ENCODE peak calls at places on chromosomes 2 and 18, in five cellular contexts. E, L, B, X and G are unnamed samples.

GRCh38 chr2:168626096-168626495 is 170.0 kb downstream of the CERS6 start:
- DNase-seq in E (no peak), L (no peak), B (no peak), X (no peak), G (no peak)

GRCh38 chr2:154900963-154901517 is 202.5 kb downstream of the KCNJ3 start:
- DNase-seq in E (no peak), L (no peak), B (no peak), X (no peak), G (no peak)

GRCh38 chr2:24478243-24478642 is 12.8 kb upstream of the NCOA1 start:
- DNase-seq in E (no peak), L (peak), B (no peak), X (no peak), G (no peak)

GRCh38 chr2:196291873-196292800 is 120.8 kb upstream of the STK17B start:
- DNase-seq in E (no peak), L (no peak), B (no peak), X (no peak), G (no peak)

GRCh38 chr18:63648241-63648640 is 4.2 kb upstream of the SERPINB4 start:
- DNase-seq in E (no peak), L (no peak), B (no peak), X (no peak), G (no peak)

GRCh38 chr18:70172225-70172624 is 33.3 kb downstream of the RTTN start:
- DNase-seq in E (no peak), L (no peak), B (no peak), X (no peak), G (no peak)

GRCh38 chr18:58117685-58118403 is 73.8 kb downstream of the NEDD4L start:
- DNase-seq in E (peak), L (peak), B (no peak), X (peak), G (peak)

GRCh38 chr2:15736396-15737180 is 144.9 kb downstream of the DDX1 start:
- DNase-seq in E (no peak), L (peak), B (no peak), X (no peak), G (no peak)

GRCh38 chr2:221517362-221518121 is 54.6 kb downstream of the EPHA4 start:
- DNase-seq in E (peak), L (no peak), B (peak), X (peak), G (no peak)

GRCh38 chr18:65567372-65567771 is 183.4 kb upstream of the CDH7 start:
- DNase-seq in E (no peak), L (no peak), B (no peak), X (no peak), G (no peak)

GRCh38 chr18:35189510-35189909 is 51.3 kb upstream of the ZNF397 start:
- DNase-seq in E (no peak), L (no peak), B (no peak), X (no peak), G (no peak)

GRCh38 chr2:145284551-145284950 is 764.6 kb upstream of the ZEB2 start:
- DNase-seq in E (no peak), L (no peak), B (no peak), X (no peak), G (no peak)

GRCh38 chr18:23053756-23054457 is 81.4 kb upstream of the CABLES1 start:
- DNase-seq in E (no peak), L (peak), B (no peak), X (no peak), G (peak)